ENCODE peak calls at places on chromosomes 12 and 14, in five cellular contexts. P, F, A, S and D are unnamed samples. For H3K4me1, the result is how much of the 10 kb centered on the place peaks cover.

GRCh38 chr14:32693114-32693513 is 245.6 kb upstream of the NPAS3 start:
- DNase-seq in P (peak), F (no peak), A (no peak), S (peak), D (peak)

GRCh38 chr12:6959376-6960290 is 8.5 kb downstream of the PTPN6 start:
- DNase-seq in P (no peak), F (no peak), A (no peak), S (no peak), D (no peak)

GRCh38 chr14:92973798-92974372 is 50.9 kb downstream of the CHGA start:
- DNase-seq in P (no peak), F (no peak), A (no peak), S (no peak), D (no peak)

GRCh38 chr12:47205532-47206449 is 126.0 kb upstream of the AMIGO2 start:
- DNase-seq in P (no peak), F (no peak), A (no peak), S (no peak), D (no peak)

GRCh38 chr12:104737682-104738370 is 220.3 kb downstream of the SLC41A2 start:
- DNase-seq in P (no peak), F (no peak), A (no peak), S (no peak), D (no peak)

GRCh38 chr12:103779410-103780092 is 61.5 kb downstream of the NT5DC3 start:
- DNase-seq in P (peak), F (no peak), A (no peak), S (no peak), D (peak)

GRCh38 chr14:90943367-90943766 is 117.1 kb downstream of the RPS6KA5 start:
- DNase-seq in P (no peak), F (no peak), A (no peak), S (no peak), D (no peak)

GRCh38 chr12:104121001-104121400 is 17.0 kb downstream of the NFYB start:
- DNase-seq in P (peak), F (peak), A (no peak), S (peak), D (peak)

GRCh38 chr12:75474121-75474520 is 6.4 kb upstream of the GLIPR1 start:
- DNase-seq in P (no peak), F (no peak), A (no peak), S (no peak), D (no peak)

GRCh38 chr14:99454246-99454645 is 26.4 kb downstream of the SETD3 start:
- DNase-seq in P (no peak), F (no peak), A (no peak), S (no peak), D (no peak)

GRCh38 chr12:6193853-6194815 is 6.1 kb upstream of the CD9 start:
- DNase-seq in P (peak), F (no peak), A (no peak), S (peak), D (no peak)

GRCh38 chr14:61561657-61562276 is 133.5 kb upstream of the HIF1A start:
- DNase-seq in P (peak), F (peak), A (no peak), S (peak), D (peak)

GRCh38 chr14:73741386-73741875 is 27.2 kb upstream of the PNMA1 start:
- DNase-seq in P (peak), F (no peak), A (no peak), S (peak), D (peak)

GRCh38 chr12:44542716-44543115 is 333.4 kb downstream of the NELL2 start:
- DNase-seq in P (no peak), F (no peak), A (no peak), S (no peak), D (no peak)

GRCh38 chr14:39469094-39469710 is 37.0 kb upstream of the FBXO33 start:
- DNase-seq in P (no peak), F (no peak), A (no peak), S (peak), D (no peak)

GRCh38 chr12:115870527-115870926 is 407.0 kb downstream of the MED13L start:
- DNase-seq in P (no peak), F (no peak), A (no peak), S (no peak), D (no peak)

GRCh38 chr14:75334191-75335051 is 55.8 kb downstream of the FOS start:
- DNase-seq in P (peak), F (no peak), A (peak), S (peak), D (no peak)

GRCh38 chr12:2324375-2324774 is 271.6 kb downstream of the CACNA1C start:
- DNase-seq in P (no peak), F (no peak), A (no peak), S (no peak), D (no peak)

GRCh38 chr12:49671051-49671765 is 36.0 kb downstream of the FMNL3 start:
- DNase-seq in P (no peak), F (no peak), A (no peak), S (no peak), D (no peak)

GRCh38 chr12:16228067-16228466 is 49.4 kb downstream of the SLC15A5 start:
- DNase-seq in P (no peak), F (no peak), A (no peak), S (no peak), D (no peak)

GRCh38 chr12:34363050-34363673 is 340.9 kb downstream of the ALG10 start:
- DNase-seq in P (no peak), F (peak), A (no peak), S (no peak), D (no peak)

DNA sequence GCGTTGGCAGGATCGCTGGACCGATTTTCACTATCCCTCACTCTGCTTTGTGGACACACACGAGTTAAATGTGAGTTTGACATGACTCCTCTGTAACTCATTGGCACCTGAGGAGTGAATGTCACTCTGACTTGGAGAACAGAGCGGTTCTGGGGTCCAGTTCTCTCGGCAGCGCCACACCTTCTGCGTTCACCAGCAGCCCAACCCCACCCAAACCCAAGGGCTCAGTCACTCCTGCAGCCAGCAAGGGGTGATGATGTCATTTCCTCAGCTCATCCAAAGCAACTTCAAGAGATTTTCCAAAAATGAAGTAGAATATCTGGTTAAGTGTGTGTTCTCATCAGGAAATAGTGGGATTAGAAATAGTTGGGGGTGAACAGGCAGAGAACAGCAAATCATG is 36.3 kb downstream of the ADGRD1 start:
- DNase-seq in P (no peak), F (no peak), A (no peak), S (no peak), D (no peak)
- H3K4me1 ChIP-seq in P (under half), F (under half), A (under half), S (under half), D (under half)

DNA sequence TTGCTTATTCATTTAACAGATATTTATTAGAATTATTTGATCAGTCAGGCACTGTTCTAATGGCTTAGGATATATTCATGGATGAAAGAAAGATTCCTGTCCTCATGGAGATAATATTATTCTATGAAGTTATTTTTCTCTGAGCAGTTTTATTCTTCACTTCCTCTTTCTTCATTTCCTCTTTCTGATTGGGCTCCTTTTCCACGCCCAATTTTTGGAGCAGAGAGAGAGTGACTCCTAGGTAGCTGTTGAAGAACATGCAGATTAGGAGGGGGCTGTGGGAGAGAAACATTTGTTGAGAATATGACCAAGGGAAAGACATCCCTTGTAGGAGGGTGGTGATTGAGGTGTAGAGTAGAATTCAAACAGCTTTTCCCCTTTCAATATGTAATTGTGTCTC is 6.0 kb upstream of the YARS2 start:
- DNase-seq in P (no peak), F (no peak), A (no peak), S (no peak), D (no peak)
- H3K4me2 ChIP-seq in P (no peak), F (no peak), A (no peak), S (no peak), D (no peak)

GRCh38 chr14:103385153-103385993 is at the start of gene MARK3:
- DNase-seq in P (peak), F (peak), A (peak), S (peak), D (peak)
- TF ChIP-seq CTCF in P (peak), F (peak), A (no peak), S (peak), D (no peak)

DNA sequence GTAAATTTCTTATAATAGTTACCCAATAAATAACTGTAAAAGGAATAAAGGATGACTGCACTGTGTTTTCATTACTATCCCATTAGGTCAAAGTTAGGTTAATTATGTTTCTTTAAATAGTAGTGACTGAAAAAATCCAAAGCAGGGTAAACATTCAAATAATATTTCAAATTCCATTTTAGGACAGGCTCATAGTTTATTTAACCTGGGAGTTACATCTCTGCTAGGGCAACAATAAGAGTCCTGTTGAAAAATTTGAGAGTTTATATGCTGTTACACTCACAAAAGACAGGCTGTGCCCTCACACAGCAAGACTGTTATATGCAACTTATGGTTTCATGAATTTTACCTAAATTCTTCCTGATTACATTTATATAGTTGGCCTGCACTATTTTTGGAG is 8.0 kb downstream of the ERP27 start:
- DNase-seq in P (peak), F (no peak), A (no peak), S (no peak), D (peak)
- H3K4me1 ChIP-seq in P (under half), F (under half), A (under half), S (under half), D (under half)

GRCh38 chr14:77303417-77304156 is 17.1 kb downstream of the POMT2 start:
- DNase-seq in P (peak), F (peak), A (no peak), S (peak), D (peak)
- H3K4me2 ChIP-seq in P (peak), F (peak), A (no peak), S (peak), D (peak)